ENCODE peak calls at places on chromosomes 3 and 15, in six cellular contexts. N, V, H, F, C and M are unnamed samples.

GRCh38 chr3:126994661-126995161 is 11.8 kb downstream of the PLXNA1 start:
- DNase-seq in N (no peak), C (peak), V (no peak), F (no peak), H (no peak), M (no peak)

GRCh38 chr3:154324919-154325318 is 632 bp upstream of the DHX36 start:
- DNase-seq in C (no peak), V (no peak), H (no peak), N (peak), F (no peak), M (no peak)

GRCh38 chr15:78977091-78977571 is 32.3 kb upstream of the CTSH start:
- DNase-seq in H (no peak), N (no peak), C (no peak), V (no peak), F (no peak), M (no peak)

GRCh38 chr3:111072016-111072891 is 638 bp downstream of the NECTIN3 start:
- DNase-seq in H (no peak), F (peak), N (peak), C (peak), V (peak), M (peak)

GRCh38 chr3:195708066-195708465 is 12.7 kb upstream of the MUC20 start:
- DNase-seq in H (no peak), C (no peak), N (no peak), F (no peak), V (no peak), M (no peak)

GRCh38 chr3:45677045-45677436 is 12.2 kb upstream of the SACM1L start:
- DNase-seq in V (peak), F (no peak), C (peak), H (no peak), N (no peak), M (no peak)

GRCh38 chr3:129018271-129018670 is 17.2 kb downstream of the EFCC1 start:
- DNase-seq in V (no peak), C (no peak), N (no peak), F (no peak), H (no peak), M (no peak)

GRCh38 chr15:69393831-69394491 is 20.2 kb upstream of the KIF23 start:
- DNase-seq in C (no peak), N (no peak), F (no peak), V (no peak), H (no peak), M (no peak)

GRCh38 chr3:17038900-17039545 is 154.3 kb downstream of the PLCL2 start:
- DNase-seq in V (no peak), N (no peak), F (no peak), H (no peak), C (no peak), M (no peak)

GRCh38 chr3:119323401-119324107 is 29.4 kb downstream of the ARHGAP31 start:
- DNase-seq in V (no peak), C (no peak), H (no peak), F (no peak), N (peak), M (no peak)

GRCh38 chr3:48503406-48504050 is 446 bp downstream of the SHISA5 start:
- DNase-seq in F (peak), V (peak), C (no peak), H (peak), N (no peak), M (peak)

GRCh38 chr3:195372220-195372619 is 70.6 kb downstream of the ACAP2 start:
- DNase-seq in C (no peak), V (no peak), H (no peak), N (no peak), F (no peak), M (no peak)

GRCh38 chr3:99951701-99952100 is 134.0 kb downstream of the CMSS1 start:
- DNase-seq in V (no peak), H (no peak), C (no peak), N (no peak), F (no peak), M (no peak)

GRCh38 chr15:23565395-23566069 is at the start of gene MKRN3:
- DNase-seq in H (no peak), C (peak), N (peak), F (no peak), V (no peak), M (peak)

GRCh38 chr3:171871392-171872274 is 28.5 kb downstream of the TMEM212 start:
- DNase-seq in N (no peak), C (no peak), V (no peak), H (no peak), F (no peak), M (no peak)

GRCh38 chr15:51706347-51706746 is 25.0 kb downstream of the SCG3 start:
- DNase-seq in F (no peak), V (peak), H (no peak), N (no peak), C (no peak), M (no peak)

GRCh38 chr3:143002083-143002712 is 828 bp downstream of the U2SURP start:
- DNase-seq in N (peak), F (peak), V (no peak), C (no peak), H (no peak), M (no peak)

GRCh38 chr3:42246091-42246490 is 19.9 kb downstream of the CCK start:
- DNase-seq in V (no peak), C (no peak), F (no peak), N (no peak), H (no peak), M (no peak)

GRCh38 chr15:66647358-66647757 is 54.7 kb upstream of the SMAD6 start:
- DNase-seq in H (no peak), N (no peak), C (peak), F (no peak), V (no peak), M (no peak)

GRCh38 chr3:27483117-27484001 is 825 bp downstream of the SLC4A7 start:
- DNase-seq in V (peak), F (peak), H (no peak), N (peak), C (peak), M (peak)

GRCh38 chr3:52841211-52841980 is 6.6 kb upstream of the MUSTN1 start:
- DNase-seq in C (no peak), F (no peak), V (no peak), H (no peak), N (no peak), M (no peak)

GRCh38 chr3:127123533-127123932 is 69.4 kb upstream of the PRR23E start:
- DNase-seq in V (no peak), N (no peak), F (no peak), C (no peak), H (no peak), M (no peak)

GRCh38 chr3:151976211-151977050 is 103.0 kb downstream of the SUCNR1 start:
- DNase-seq in H (no peak), N (no peak), F (no peak), C (no peak), V (no peak), M (no peak)

GRCh38 chr3:64824281-64824980 is 136.6 kb upstream of the ADAMTS9 start:
- DNase-seq in C (no peak), N (no peak), H (no peak), V (no peak), F (no peak), M (no peak)

GRCh38 chr15:60679256-60679655 is 200.3 kb upstream of the ICE2 start:
- DNase-seq in N (no peak), C (no peak), V (no peak), H (no peak), F (no peak), M (no peak)

GRCh38 chr15:78969687-78970349 is 25.0 kb upstream of the CTSH start:
- DNase-seq in F (no peak), V (no peak), N (no peak), H (no peak), C (no peak), M (no peak)

GRCh38 chr3:36494461-36495109 is 114.3 kb downstream of the STAC start:
- DNase-seq in C (no peak), V (no peak), F (no peak), N (no peak), H (no peak), M (no peak)

GRCh38 chr3:120153294-120153693 is 59.0 kb upstream of the GSK3B start:
- DNase-seq in V (no peak), N (no peak), H (no peak), F (no peak), C (no peak), M (no peak)

GRCh38 chr3:184126006-184126405 is 9.2 kb upstream of the EIF2B5 start:
- DNase-seq in N (no peak), C (no peak), V (no peak), H (no peak), F (no peak), M (no peak)

GRCh38 chr3:118991775-118992174 is 42.9 kb downstream of the IGSF11 start:
- DNase-seq in N (no peak), F (no peak), H (no peak), C (no peak), V (no peak), M (peak)